ENCODE peak calls at places on chromosomes 13 and 19, in six cellular contexts. G is activated CD4-positive, alpha-beta T cell treated with anti-CD3 and anti-CD28 coated beads, Interleukin-2, amount 50 U/mL, for 48 hours; I is NCI-H1436; R is thoracic aorta; J is adipocyte; T is GM04504. L is an unnamed sample.

GRCh38 chr13:113322043-113322461 is 25.0 kb downstream of the LAMP1 start:
- DNase-seq in G (no peak), I (no peak), R (no peak), J (no peak), T (no peak), L (no peak)

GRCh38 chr13:110116072-110116487 is 190.9 kb downstream of the COL4A1 start:
- DNase-seq in G (peak; percentile 64), I (no peak), R (no peak), J (peak; percentile 83), T (no peak), L (peak; percentile 76)

GRCh38 chr19:45711851-45712698 is 18.6 kb downstream of the FBXO46 start:
- DNase-seq in G (no peak), I (no peak), R (no peak), J (no peak), T (no peak), L (no peak)

GRCh38 chr19:39826311-39826945 is 7.5 kb downstream of the DYRK1B start:
- DNase-seq in G (no peak), I (no peak), R (no peak), J (no peak), T (no peak), L (peak; percentile 60)

GRCh38 chr13:112079696-112080095 is 12.7 kb downstream of the SOX1 start:
- DNase-seq in G (no peak), I (no peak), R (no peak), J (no peak), T (no peak), L (no peak)

GRCh38 chr19:40244596-40244995 is 18.1 kb upstream of the CCNP start:
- DNase-seq in G (no peak), I (no peak), R (no peak), J (no peak), T (no peak), L (no peak)

GRCh38 chr19:41957838-41958366 is 1.2 kb downstream of the RABAC1 start:
- DNase-seq in G (peak; percentile 58), I (peak; percentile 50), R (no peak), J (peak; percentile 84), T (peak; percentile 66), L (peak; percentile 75)

GRCh38 chr13:61880576-61881283 is 465.1 kb upstream of the PCDH20 start:
- DNase-seq in G (peak; percentile 4), I (no peak), R (no peak), J (peak; percentile 17), T (no peak), L (no peak)

GRCh38 chr19:1767464-1767933 is 14.2 kb downstream of the ONECUT3 start:
- DNase-seq in G (peak; percentile 70), I (peak; percentile 38), R (no peak), J (peak; percentile 68), T (no peak), L (peak; percentile 88)

GRCh38 chr13:44915962-44916361 is 73.3 kb downstream of the NUFIP1 start:
- DNase-seq in G (no peak), I (no peak), R (no peak), J (no peak), T (no peak), L (no peak)

GRCh38 chr19:40305403-40305802 is 20.3 kb upstream of the AKT2 start:
- DNase-seq in G (peak; percentile 81), I (peak; percentile 76), R (no peak), J (peak; percentile 95), T (peak; percentile 67), L (peak; percentile 86)

GRCh38 chr19:38949580-38950367 is 19.0 kb downstream of the MRPS12 start:
- DNase-seq in G (peak; percentile 90), I (no peak), R (peak; percentile 52), J (peak; percentile 46), T (no peak), L (peak; percentile 93)

GRCh38 chr19:56765107-56765506 is 75.4 kb downstream of the PEG3 start:
- DNase-seq in G (peak; percentile 13), I (no peak), R (no peak), J (no peak), T (no peak), L (no peak)

GRCh38 chr13:44189085-44189484 is 184.5 kb upstream of the SERP2 start:
- DNase-seq in G (no peak), I (no peak), R (no peak), J (no peak), T (no peak), L (no peak)

GRCh38 chr13:76463314-76463713 is 422.9 kb downstream of the KCTD12 start:
- DNase-seq in G (no peak), I (no peak), R (no peak), J (no peak), T (no peak), L (no peak)

GRCh38 chr13:37526710-37527446 is 71.7 kb downstream of the POSTN start:
- DNase-seq in G (no peak), I (no peak), R (no peak), J (peak; percentile 80), T (peak; percentile 83), L (no peak)

GRCh38 chr13:111093634-111094033 is 21.5 kb upstream of the ARHGEF7 start:
- DNase-seq in G (no peak), I (no peak), R (no peak), J (no peak), T (no peak), L (no peak)

GRCh38 chr13:22451345-22451744 is 729.4 kb upstream of the SGCG start:
- DNase-seq in G (no peak), I (no peak), R (no peak), J (no peak), T (no peak), L (no peak)

GRCh38 chr13:61824168-61824567 is 408.5 kb upstream of the PCDH20 start:
- DNase-seq in G (no peak), I (no peak), R (no peak), J (no peak), T (no peak), L (no peak)

GRCh38 chr19:13011653-13012389 is 16.5 kb downstream of the NFIX start:
- DNase-seq in G (no peak), I (no peak), R (no peak), J (no peak), T (no peak), L (no peak)

GRCh38 chr19:45670670-45671453 is 2.8 kb downstream of the GIPR start:
- DNase-seq in G (peak; percentile 78), I (peak; percentile 73), R (no peak), J (peak; percentile 87), T (no peak), L (peak; percentile 83)

GRCh38 chr13:33642374-33643065 is 175.4 kb upstream of the RFC3 start:
- DNase-seq in G (no peak), I (no peak), R (no peak), J (peak; percentile 92), T (peak; percentile 70), L (no peak)

GRCh38 chr19:53461866-53462265 is 5.7 kb upstream of the ZNF813 start:
- DNase-seq in G (no peak), I (no peak), R (no peak), J (no peak), T (no peak), L (no peak)

GRCh38 chr13:112693831-112694497 is 4.1 kb downstream of the ATP11A start:
- DNase-seq in G (no peak), I (no peak), R (no peak), J (peak; percentile 68), T (peak; percentile 71), L (peak; percentile 43)

GRCh38 chr13:113275387-113275786 is 21.7 kb upstream of the LAMP1 start:
- DNase-seq in G (peak; percentile 43), I (peak; percentile 32), R (no peak), J (peak; percentile 70), T (peak; percentile 32), L (peak; percentile 67)

GRCh38 chr19:48963371-48964204 is 1.5 kb upstream of the FTL start:
- DNase-seq in G (peak; percentile 82), I (peak; percentile 59), R (peak; percentile 33), J (peak; percentile 81), T (peak; percentile 38), L (peak; percentile 87)

GRCh38 chr13:104954210-104954609 is 1581.3 kb downstream of the EFNB2 start:
- DNase-seq in G (no peak), I (no peak), R (no peak), J (peak; percentile 91), T (no peak), L (no peak)

GRCh38 chr13:75365724-75366173 is 116.2 kb downstream of the TBC1D4 start:
- DNase-seq in G (no peak), I (no peak), R (no peak), J (peak; percentile 60), T (no peak), L (no peak)

GRCh38 chr19:58519087-58519354 is 589 bp downstream of the ZBTB45 start:
- DNase-seq in G (peak; percentile 70), I (peak; percentile 74), R (no peak), J (peak; percentile 92), T (peak; percentile 48), L (peak; percentile 79)

L was measured in activated effector memory CD4-positive, alpha-beta T cell treated with anti-CD3 and anti-CD28 coated beads, Interleukin-2, amount 50 U/mL, for 16 hours.